ENCODE peak calls at places on chromosomes 7 and 10, in four cellular contexts. X is left cardiac atrium; O is activated naive CD4-positive, alpha-beta T cell treated with anti-CD3 and anti-CD28 coated beads, Interleukin-2, amount 10 ng/mL, durations not matched to agents 7 days and 5 days; S is NCI-H510A. J is an unnamed sample.

GRCh38 chr10:80133221-80133620 is 691 bp downstream of the PLAC9 start:
- DNase-seq in S (no peak), X (peak), O (no peak), J (peak)

GRCh38 chr7:94129443-94130140 is 125.4 kb upstream of the BET1 start:
- DNase-seq in O (no peak), X (no peak), S (no peak), J (no peak)

GRCh38 chr7:27101188-27101905 is 1.1 kb downstream of the HOXA2 start:
- DNase-seq in O (no peak), X (no peak), S (no peak), J (no peak)

GRCh38 chr7:79060498-79060897 is 393.0 kb downstream of the MAGI2 start:
- DNase-seq in X (no peak), S (no peak), O (no peak), J (no peak)

GRCh38 chr7:153297141-153297540 is 537.6 kb downstream of the ACTR3B start:
- DNase-seq in S (no peak), O (no peak), X (no peak), J (no peak)

GRCh38 chr10:48946891-48947500 is 7.4 kb upstream of the LRRC18 start:
- DNase-seq in X (no peak), O (no peak), S (no peak), J (no peak)

GRCh38 chr7:20562461-20562860 is 53.0 kb upstream of the ABCB5 start:
- DNase-seq in O (no peak), S (no peak), X (no peak), J (no peak)

GRCh38 chr10:129905553-129905952 is 58.5 kb downstream of the EBF3 start:
- DNase-seq in S (no peak), O (no peak), X (no peak), J (no peak)

GRCh38 chr10:15540729-15541128 is 169.6 kb upstream of the FAM171A1 start:
- DNase-seq in X (no peak), S (no peak), O (no peak), J (no peak)

GRCh38 chr10:86958109-86958830 is at the start of gene SNCG:
- DNase-seq in O (no peak), S (peak), X (peak), J (peak)

GRCh38 chr10:48667960-48668541 is 16.6 kb upstream of the WDFY4 start:
- DNase-seq in O (no peak), S (no peak), X (no peak), J (no peak)

GRCh38 chr7:154339169-154339568 is 287.0 kb downstream of the DPP6 start:
- DNase-seq in X (no peak), S (no peak), O (no peak), J (no peak)

GRCh38 chr10:72729528-72729927 is 37.6 kb downstream of the MCU start:
- DNase-seq in X (no peak), S (no peak), O (no peak), J (no peak)

GRCh38 chr7:108072116-108072515 is 58.0 kb downstream of the LAMB4 start:
- DNase-seq in X (no peak), S (no peak), O (no peak), J (no peak)

GRCh38 chr7:131487217-131487616 is 69.2 kb downstream of the PODXL start:
- DNase-seq in S (no peak), X (no peak), O (no peak), J (no peak)

GRCh38 chr7:44308741-44309270 is 16.6 kb downstream of the CAMK2B start:
- DNase-seq in S (no peak), X (peak), O (no peak), J (no peak)

GRCh38 chr7:52053525-52053924 is 736.9 kb upstream of the COBL start:
- DNase-seq in S (no peak), X (no peak), O (no peak), J (no peak)

GRCh38 chr10:132514841-132515521 is 22.6 kb upstream of the INPP5A start:
- DNase-seq in X (no peak), O (no peak), S (no peak), J (peak)

GRCh38 chr10:88260329-88261051 is 322.6 kb downstream of the RNLS start:
- DNase-seq in O (no peak), S (no peak), X (no peak), J (no peak)

GRCh38 chr10:11702264-11702663 is 39.9 kb upstream of the ECHDC3 start:
- DNase-seq in S (no peak), X (no peak), O (no peak), J (no peak)

GRCh38 chr7:127821146-127821545 is 169.2 kb downstream of the SND1 start:
- DNase-seq in O (no peak), X (no peak), S (no peak), J (no peak)

GRCh38 chr10:125266966-125267365 is 106.6 kb upstream of the CTBP2 start:
- DNase-seq in X (no peak), S (no peak), O (no peak), J (no peak)

GRCh38 chr10:22427890-22428571 is 82.7 kb downstream of the SPAG6 start:
- DNase-seq in O (no peak), S (peak), X (no peak), J (no peak)

GRCh38 chr7:115941703-115942268 is 88.8 kb downstream of the TFEC start:
- DNase-seq in O (no peak), X (no peak), S (no peak), J (no peak)

GRCh38 chr7:130910949-130911944 is 177.2 kb upstream of the KLF14 start:
- DNase-seq in X (no peak), O (no peak), S (no peak), J (no peak)

GRCh38 chr7:42407828-42408227 is 170.8 kb upstream of the GLI3 start:
- DNase-seq in X (no peak), S (no peak), O (no peak), J (no peak)

GRCh38 chr7:865921-866320 is 10.4 kb upstream of the GET4 start:
- DNase-seq in X (no peak), S (no peak), O (no peak), J (no peak)

GRCh38 chr7:107754642-107755041 is 10.7 kb downstream of the CBLL1 start:
- DNase-seq in X (no peak), S (no peak), O (no peak), J (no peak)